ENCODE peak calls at places on chromosomes 3 and 15, in four cellular contexts. N is brain microvascular endothelial cell; M is GM04504; B is activated gamma-delta T cell treated with anti-CD3 and anti-CD28 coated beads, Interleukin-2, amount 50 U/mL, for 16 hours. L is an unnamed sample.

GRCh38 chr3:106093616-106094015 is 224.8 kb upstream of the CBLB start:
- DNase-seq in B (no peak), N (no peak), M (no peak), L (no peak)

GRCh38 chr3:107283948-107284347 is 93.3 kb upstream of the CCDC54 start:
- DNase-seq in M (no peak), N (peak), B (no peak), L (no peak)

GRCh38 chr15:34889486-34889885 is 80.1 kb downstream of the AQR start:
- DNase-seq in M (no peak), N (no peak), B (no peak), L (no peak)

GRCh38 chr3:195895900-195896360 is 12.4 kb downstream of the TNK2 start:
- DNase-seq in B (peak), M (no peak), N (no peak), L (peak)

GRCh38 chr3:72769758-72770540 is 78.3 kb downstream of the SHQ1 start:
- DNase-seq in M (no peak), B (no peak), N (no peak), L (no peak)

GRCh38 chr3:150920236-150920635 is 15.0 kb upstream of the MINDY4B start:
- DNase-seq in N (peak), M (no peak), B (no peak), L (no peak)

GRCh38 chr3:45534580-45535080 is 59.9 kb upstream of the LIMD1 start:
- DNase-seq in N (no peak), M (no peak), B (no peak), L (no peak)

GRCh38 chr3:20043398-20043797 is 3.2 kb downstream of the KAT2B start:
- DNase-seq in N (peak), M (no peak), B (peak), L (peak)

GRCh38 chr15:77791994-77792393 is 159.3 kb upstream of the LINGO1 start:
- DNase-seq in M (no peak), N (no peak), B (no peak), L (no peak)

GRCh38 chr3:197522881-197523342 is 32.9 kb downstream of the BDH1 start:
- DNase-seq in B (no peak), M (peak), N (no peak), L (no peak)

GRCh38 chr3:12994607-12995388 is 78.4 kb downstream of the IQSEC1 start:
- DNase-seq in N (peak), M (peak), B (peak), L (peak)

GRCh38 chr3:194091141-194091540 is 44.8 kb upstream of the HES1 start:
- DNase-seq in M (peak), N (peak), B (no peak), L (no peak)

GRCh38 chr3:47239929-47240328 is 42.7 kb downstream of the KIF9 start:
- DNase-seq in M (no peak), B (no peak), N (no peak), L (no peak)

GRCh38 chr15:27066446-27066845 is 95.5 kb downstream of the GABRG3 start:
- DNase-seq in M (no peak), N (no peak), B (no peak), L (no peak)

GRCh38 chr15:35626984-35627383 is 81.0 kb upstream of the DPH6 start:
- DNase-seq in B (no peak), N (no peak), M (no peak), L (no peak)

GRCh38 chr15:91919014-91919534 is 65.6 kb downstream of the SLCO3A1 start:
- DNase-seq in M (no peak), N (no peak), B (no peak), L (no peak)

GRCh38 chr3:122233109-122233952 is 49.9 kb downstream of the CASR start:
- DNase-seq in N (no peak), M (no peak), B (no peak), L (no peak)

GRCh38 chr3:71702131-71703024 is 22.8 kb downstream of the EIF4E3 start:
- DNase-seq in M (no peak), N (no peak), B (no peak), L (peak)

GRCh38 chr15:38028869-38029268 is 94.4 kb downstream of the TMCO5A start:
- DNase-seq in M (no peak), N (no peak), B (no peak), L (no peak)

GRCh38 chr3:71206821-71207220 is 376.7 kb downstream of the FOXP1 start:
- DNase-seq in B (no peak), M (no peak), N (no peak), L (no peak)

GRCh38 chr3:23685484-23686258 is 120.1 kb upstream of the UBE2E1 start:
- DNase-seq in N (peak), B (no peak), M (peak), L (no peak)

GRCh38 chr3:78988324-78988723 is 779.5 kb downstream of the ROBO1 start:
- DNase-seq in B (no peak), M (peak), N (no peak), L (no peak)

GRCh38 chr3:133641254-133641653 is 20.5 kb downstream of the TOPBP1 start:
- DNase-seq in B (no peak), N (no peak), M (no peak), L (no peak)

GRCh38 chr3:24763421-24763820 is 268.8 kb upstream of the THRB start:
- DNase-seq in M (no peak), N (peak), B (no peak), L (no peak)

GRCh38 chr3:172564499-172564898 is 41.3 kb upstream of the TNFSF10 start:
- DNase-seq in B (no peak), M (no peak), N (no peak), L (no peak)

GRCh38 chr3:94305835-94306685 is 243.2 kb downstream of the NSUN3 start:
- DNase-seq in M (no peak), N (no peak), B (no peak), L (no peak)

GRCh38 chr15:43934480-43934879 is 107.7 kb downstream of the WDR76 start:
- DNase-seq in M (peak), N (no peak), B (no peak), L (no peak)

GRCh38 chr15:100200287-100200772 is 141.4 kb downstream of the ADAMTS17 start:
- DNase-seq in N (no peak), M (no peak), B (no peak), L (no peak)

GRCh38 chr3:182384182-182384581 is 409.1 kb upstream of the ATP11B start:
- DNase-seq in M (no peak), N (no peak), B (no peak), L (no peak)

GRCh38 chr3:13571831-13572750 is 23.2 kb downstream of the FBLN2 start:
- DNase-seq in N (no peak), B (no peak), M (no peak), L (no peak)

GRCh38 chr3:28348637-28349396 is at the start of the genes AZI2 and ZCWPW2:
- DNase-seq in N (peak), B (peak), M (peak), L (peak)

L was measured in naive thymus-derived CD8-positive, alpha-beta T cell.